ENCODE peak calls at places on chromosomes 6 and 20, in five cellular contexts. S is fibroblast of lung; W is A549; D is HCT116; O is CD4-positive, alpha-beta T cell. Y is an unnamed sample.

GRCh38 chr6:42177514-42178364 is 4.6 kb downstream of the GUCA1A start:
- DNase-seq in W (no peak), S (no peak), O (no peak), D (no peak), Y (no peak)

GRCh38 chr6:161319231-161319630 is 45.4 kb upstream of the AGPAT4 start:
- DNase-seq in D (no peak), S (no peak), W (no peak), O (no peak), Y (no peak)

GRCh38 chr6:126539022-126539421 is 199.1 kb downstream of the CENPW start:
- DNase-seq in O (no peak), D (peak; percentile 67), W (peak; percentile 39), S (peak; percentile 67), Y (peak; percentile 42)

GRCh38 chr20:5569021-5569420 is 181.2 kb upstream of the SHLD1 start:
- DNase-seq in S (peak; percentile 69), O (no peak), D (peak; percentile 28), W (peak; percentile 75), Y (no peak)

GRCh38 chr6:3835055-3835731 is 14.0 kb upstream of the FAM50B start:
- DNase-seq in O (no peak), S (peak; percentile 55), W (peak; percentile 46), D (no peak), Y (no peak)

GRCh38 chr6:161085246-161085645 is 93.7 kb downstream of the MAP3K4 start:
- DNase-seq in W (no peak), O (no peak), D (no peak), S (peak; percentile 5), Y (no peak)

GRCh38 chr20:1664911-1665310 is 7.3 kb upstream of the SIRPG start:
- DNase-seq in S (no peak), D (no peak), O (peak; percentile 53), W (no peak), Y (no peak)

GRCh38 chr6:13304580-13305255 is 23.6 kb downstream of the TBC1D7 start:
- DNase-seq in W (no peak), O (no peak), S (no peak), D (no peak), Y (no peak)

GRCh38 chr6:159679091-159680077 is 13.7 kb downstream of the SOD2 start:
- DNase-seq in W (no peak), D (no peak), S (peak; percentile 65), O (no peak), Y (no peak)

GRCh38 chr6:3039384-3039783 is 28.9 kb upstream of the RIPK1 start:
- DNase-seq in S (no peak), D (no peak), O (no peak), W (no peak), Y (no peak)

GRCh38 chr6:132213732-132214131 is 187.5 kb downstream of the MOXD1 start:
- DNase-seq in O (no peak), W (no peak), D (no peak), S (no peak), Y (no peak)

GRCh38 chr6:129750390-129750789 is 40.4 kb upstream of the ARHGAP18 start:
- DNase-seq in S (peak; percentile 30), O (no peak), W (no peak), D (no peak), Y (no peak)

GRCh38 chr6:165573671-165574070 is 89.4 kb downstream of the PDE10A start:
- DNase-seq in S (peak; percentile 77), D (peak; percentile 16), O (no peak), W (peak; percentile 84), Y (no peak)

GRCh38 chr6:97138581-97138980 is 144.4 kb downstream of the MMS22L start:
- DNase-seq in W (no peak), D (no peak), O (no peak), S (no peak), Y (no peak)

GRCh38 chr6:20024316-20024673 is 187.1 kb downstream of the ID4 start:
- DNase-seq in D (no peak), W (no peak), O (no peak), S (no peak), Y (no peak)

DNA sequence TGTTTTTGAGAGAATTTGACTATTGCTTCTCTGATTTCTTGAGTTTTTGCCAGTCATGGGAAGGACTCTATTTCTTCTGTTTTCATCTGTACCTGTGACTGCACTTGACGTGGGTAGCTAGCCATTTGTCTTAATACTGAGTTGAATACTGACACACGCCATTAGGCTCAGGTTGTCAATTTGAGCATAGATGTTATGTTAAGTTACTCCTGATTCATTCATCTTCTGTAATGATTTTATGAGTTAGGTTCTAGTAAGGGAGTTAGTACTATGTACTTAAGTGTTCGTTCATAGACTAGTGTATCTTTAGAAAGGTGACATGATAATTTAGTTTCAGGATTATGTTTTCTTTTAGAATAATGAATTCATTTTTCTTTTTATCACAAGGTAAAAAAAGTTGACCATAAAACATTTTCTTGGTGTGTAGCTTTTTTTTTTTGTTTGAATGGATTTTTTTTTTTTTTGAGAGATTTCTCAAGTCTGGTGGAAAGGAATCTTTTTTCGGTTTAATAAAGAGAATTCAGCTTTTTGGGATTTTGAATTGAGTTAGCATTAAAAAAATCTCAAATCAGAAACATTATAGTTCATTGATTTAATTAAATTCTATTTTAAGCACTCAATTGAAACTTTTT is 1.7 kb downstream of the AFDN start:
- DNase-seq in W (no peak), O (no peak), D (no peak), S (no peak), Y (no peak)
- H3K27ac ChIP-seq in W (no peak overlapping the region), O (no peak overlapping the region), D (no peak overlapping the region), S (no peak overlapping the region), Y (peak overlapping the region; percentile 71)

DNA sequence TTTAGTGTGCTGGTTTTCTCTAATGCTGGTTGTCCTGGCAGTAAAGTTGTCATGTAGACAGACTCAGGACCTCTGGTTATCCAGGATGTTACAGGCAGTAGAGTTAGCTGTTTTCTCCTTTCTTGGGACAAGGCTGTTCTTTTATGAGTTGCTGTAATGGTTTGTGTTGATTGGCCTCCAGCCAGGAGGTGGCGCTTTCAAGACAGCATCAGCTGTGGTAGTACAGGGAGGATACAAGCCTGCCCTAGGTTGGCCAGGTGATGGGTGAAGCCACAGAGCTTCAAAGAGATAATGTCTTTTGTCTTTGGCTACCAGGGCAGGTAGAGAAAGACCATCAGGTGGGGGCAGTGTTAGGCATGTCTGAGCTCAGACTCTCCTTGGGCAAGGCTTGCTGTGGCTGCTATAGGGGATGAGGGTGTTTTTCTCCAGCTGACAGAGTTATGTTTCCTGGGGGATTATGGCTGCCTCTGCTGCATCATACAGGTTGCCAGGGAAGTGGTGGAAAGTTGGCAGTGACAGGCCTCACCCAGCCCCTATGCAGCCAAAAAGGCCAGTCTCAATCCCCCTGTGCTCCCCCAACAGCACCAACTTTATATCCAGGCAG is 127.2 kb upstream of the TAB2 start:
- DNase-seq in S (peak; percentile 9), O (peak; percentile 49), D (no peak), W (peak; percentile 17), Y (peak; percentile 33)
- TF ChIP-seq CTCF in S (no peak), O (peak; percentile 32), D (peak; percentile 19), W (no peak), Y (peak; percentile 64)

GRCh38 chr20:57670288-57671071 is 39.3 kb downstream of the PMEPA1 start:
- DNase-seq in S (no peak), D (no peak), W (no peak), O (no peak), Y (no peak)

GRCh38 chr20:57672953-57673575 is 36.8 kb downstream of the PMEPA1 start:
- DNase-seq in O (no peak), D (no peak), S (no peak), W (no peak), Y (no peak)

GRCh38 chr20:57671662-57672061 is 38.2 kb downstream of the PMEPA1 start:
- DNase-seq in O (no peak), D (no peak), S (no peak), W (no peak), Y (no peak)

GRCh38 chr20:57671072-57671391 is 38.8 kb downstream of the PMEPA1 start:
- DNase-seq in W (no peak), O (no peak), S (no peak), D (no peak), Y (no peak)

GRCh38 chr20:57672164-57672563 is 37.7 kb downstream of the PMEPA1 start:
- DNase-seq in W (no peak), O (no peak), D (no peak), S (peak; percentile 57), Y (no peak)
- H3K27ac ChIP-seq in W (no peak overlapping the region), O (no peak overlapping the region), D (no peak overlapping the region), S (no peak overlapping the region), Y (no peak overlapping the region)

GRCh38 chr6:84349542-84349941 is 122.1 kb upstream of the CEP162 start:
- DNase-seq in D (no peak), W (no peak), O (no peak), S (no peak), Y (no peak)

GRCh38 chr6:84348801-84349200 is 121.4 kb upstream of the CEP162 start:
- DNase-seq in D (no peak), W (no peak), S (no peak), O (no peak), Y (no peak)

GRCh38 chr6:84350397-84350796 is 123.0 kb upstream of the CEP162 start:
- DNase-seq in S (no peak), D (no peak), O (no peak), W (no peak), Y (no peak)

GRCh38 chr6:84344005-84344404 is 116.6 kb upstream of the CEP162 start:
- DNase-seq in D (no peak), S (no peak), O (no peak), W (no peak), Y (no peak)

DNA sequence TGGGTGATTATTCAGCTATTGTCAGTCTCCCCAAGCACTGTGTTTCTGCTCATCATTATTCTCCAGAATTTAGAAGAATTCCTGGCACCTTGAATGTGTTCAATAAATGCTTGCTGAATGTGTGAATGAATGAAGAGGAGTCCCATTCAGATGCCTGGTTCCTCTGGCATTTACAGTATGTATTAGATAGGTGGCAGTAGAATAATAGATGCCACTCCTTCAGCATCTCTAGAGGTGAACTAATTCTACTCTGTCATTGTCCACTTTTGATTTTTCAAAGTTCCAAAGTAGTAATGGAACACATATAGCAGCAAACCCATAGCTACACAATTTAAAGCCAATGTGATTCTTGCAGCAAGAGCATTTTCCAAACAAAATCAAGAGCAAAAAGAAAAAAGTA is 118.9 kb upstream of the CEP162 start:
- DNase-seq in D (no peak), W (no peak), S (peak; percentile 0), O (no peak), Y (no peak)
- TF ChIP-seq CTCF in D (no peak), W (no peak), S (peak; percentile 18), O (no peak), Y (no peak)

GRCh38 chr20:549720-550496 is 6.3 kb upstream of the CSNK2A1 start:
- DNase-seq in W (no peak), O (no peak), S (no peak), D (no peak), Y (no peak)
- H3K27ac ChIP-seq in W (no peak overlapping the region), O (no peak overlapping the region), S (no peak overlapping the region), D (no peak overlapping the region), Y (no peak overlapping the region)

GRCh38 chr20:52131048-52131643 is 60.4 kb downstream of the ZFP64 start:
- DNase-seq in S (no peak), O (no peak), W (no peak), D (no peak), Y (no peak)
- TF ChIP-seq CTCF in S (no peak), O (no peak), W (no peak), D (no peak), Y (no peak)

GRCh38 chr20:50111829-50112495 is 988 bp downstream of the UBE2V1 start:
- DNase-seq in W (no peak), D (no peak), S (no peak), O (no peak), Y (no peak)

GRCh38 chr20:50110141-50111047 is 2.6 kb downstream of the UBE2V1 start:
- DNase-seq in S (no peak), O (no peak), W (peak; percentile 31), D (no peak), Y (peak; percentile 68)

GRCh38 chr20:50113420-50114224 is 672 bp upstream of the UBE2V1 start:
- DNase-seq in S (no peak), D (no peak), W (no peak), O (no peak), Y (no peak)

GRCh38 chr20:50112512-50113419 is at the start of gene UBE2V1:
- DNase-seq in W (peak; percentile 89), O (peak; percentile 88), D (peak; percentile 58), S (peak; percentile 88), Y (no peak)

GRCh38 chr20:50111120-50111828 is 1.7 kb downstream of the UBE2V1 start:
- DNase-seq in O (no peak), S (no peak), D (no peak), W (no peak), Y (no peak)
- H3K27ac ChIP-seq in O (peak overlapping the region; percentile 13), S (peak overlapping the region; percentile 91), D (peak overlapping the region; percentile 70), W (peak overlapping the region; percentile 94), Y (peak overlapping the region; percentile 94)

Y was measured in foreskin keratinocyte.